ENCODE peak calls at places on chromosomes 1 and 21, in ten cellular contexts. E is AG09309, F is ascending aorta, B is WERI-Rb-1, O is dorsolateral prefrontal cortex, L is left ventricle myocardium inferior, J is psoas muscle, U is stomach, C is heart left ventricle, Z is fibroblast of mammary gland. M is an unnamed sample.
A peak's percentile ranks its signal among the peaks of the same experiment; 100 is the strongest.

GRCh38 chr1:58874757-58875755 is 91.2 kb upstream of the JUN start:
- DNase-seq in E (no peak), F (no peak), B (no peak), O (peak; percentile 41), L (peak; percentile 35), J (peak; percentile 45), U (peak; percentile 74), C (peak; percentile 71), Z (peak; percentile 31), M (no peak)

GRCh38 chr1:11611928-11612327 is 42.3 kb downstream of the FBXO2 start:
- DNase-seq in E (no peak), F (no peak), B (no peak), O (no peak), L (no peak), J (no peak), U (no peak), C (no peak), Z (no peak), M (no peak)

GRCh38 chr21:38136201-38136600 is 120.6 kb upstream of the KCNJ15 start:
- DNase-seq in E (no peak), F (no peak), B (no peak), O (no peak), L (no peak), J (no peak), U (no peak), C (no peak), Z (peak; percentile 20), M (no peak)

GRCh38 chr1:75423616-75424015 is 187.3 kb downstream of the SLC44A5 start:
- DNase-seq in E (no peak), F (no peak), B (no peak), O (no peak), L (no peak), J (no peak), U (no peak), C (no peak), Z (no peak), M (no peak)

GRCh38 chr21:45135122-45135521 is 60.7 kb downstream of the ADARB1 start:
- DNase-seq in E (no peak), F (no peak), B (no peak), O (no peak), L (no peak), J (peak; percentile 61), U (no peak), C (no peak), Z (no peak), M (no peak)

GRCh38 chr1:114026797-114027196 is 47.5 kb downstream of the OLFML3 start:
- DNase-seq in E (no peak), F (no peak), B (no peak), O (no peak), L (no peak), J (no peak), U (no peak), C (no peak), Z (no peak), M (no peak)

GRCh38 chr1:15825800-15826199 is 18.4 kb upstream of the UQCRHL start:
- DNase-seq in E (no peak), F (no peak), B (no peak), O (no peak), L (no peak), J (no peak), U (no peak), C (no peak), Z (no peak), M (no peak)

GRCh38 chr21:32388306-32388705 is 4.5 kb downstream of the URB1 start:
- DNase-seq in E (no peak), F (no peak), B (no peak), O (no peak), L (no peak), J (no peak), U (no peak), C (no peak), Z (no peak), M (no peak)

GRCh38 chr1:33140153-33141149 is 41.4 kb downstream of the TRIM62 start:
- DNase-seq in E (no peak), F (no peak), B (peak; percentile 60), O (no peak), L (no peak), J (no peak), U (no peak), C (no peak), Z (peak; percentile 25), M (no peak)

GRCh38 chr1:53578358-53578757 is 119.2 kb downstream of the DMRTB1 start:
- DNase-seq in E (no peak), F (no peak), B (peak; percentile 1), O (no peak), L (no peak), J (no peak), U (no peak), C (no peak), Z (no peak), M (no peak)

GRCh38 chr1:169711469-169712308 is at the start of gene SELL:
- DNase-seq in E (peak; percentile 20), F (peak; percentile 76), B (peak; percentile 52), O (no peak), L (peak; percentile 18), J (peak; percentile 15), U (peak; percentile 69), C (peak; percentile 52), Z (peak; percentile 80), M (peak; percentile 91)

GRCh38 chr1:157959750-157960149 is 33.7 kb upstream of the KIRREL1 start:
- DNase-seq in E (no peak), F (no peak), B (no peak), O (no peak), L (no peak), J (no peak), U (no peak), C (no peak), Z (no peak), M (no peak)

GRCh38 chr1:157955860-157956259 is 37.6 kb upstream of the KIRREL1 start:
- DNase-seq in E (no peak), F (no peak), B (no peak), O (no peak), L (no peak), J (no peak), U (no peak), C (no peak), Z (no peak), M (no peak)

GRCh38 chr1:157960773-157961172 is 32.7 kb upstream of the KIRREL1 start:
- DNase-seq in E (no peak), F (no peak), B (no peak), O (no peak), L (no peak), J (no peak), U (no peak), C (no peak), Z (no peak), M (no peak)

GRCh38 chr1:157956754-157957153 is 36.7 kb upstream of the KIRREL1 start:
- DNase-seq in E (no peak), F (no peak), B (no peak), O (no peak), L (no peak), J (no peak), U (no peak), C (no peak), Z (no peak), M (no peak)

GRCh38 chr1:157958280-157958679 is 35.2 kb upstream of the KIRREL1 start:
- DNase-seq in E (no peak), F (no peak), B (no peak), O (no peak), L (no peak), J (no peak), U (no peak), C (no peak), Z (no peak), M (no peak)
- TF ChIP-seq CTCF in E (no peak), F (no peak), B (no peak), O (no peak), L (no peak), J (no peak), U (no peak), C (no peak), Z (no peak), M (no peak)

DNA sequence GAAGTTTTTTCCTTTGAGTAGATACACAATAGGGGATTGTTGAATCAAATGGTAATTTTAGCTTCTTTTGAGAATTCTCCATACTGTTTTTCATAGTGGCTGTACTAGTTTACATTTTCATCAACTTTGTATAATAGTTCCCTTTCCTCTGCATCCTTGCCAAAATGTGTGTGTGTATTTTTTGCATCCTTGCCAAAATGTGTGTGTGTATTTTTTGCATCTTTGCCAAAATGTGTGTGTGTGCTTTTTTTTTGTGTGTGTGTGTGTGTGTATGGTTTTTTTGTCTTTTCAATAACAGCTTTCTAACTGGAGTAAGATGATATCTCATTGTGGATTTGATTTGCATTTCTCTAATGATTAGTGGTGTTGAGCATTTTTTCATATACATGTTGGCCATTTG is 105.4 kb downstream of the ATP6V1G3 start:
- DNase-seq in E (no peak), F (no peak), B (no peak), O (no peak), L (no peak), J (no peak), U (no peak), C (no peak), Z (no peak), M (no peak)
- H3K4me3 ChIP-seq in E (no peak overlapping the region), F (no peak overlapping the region), B (no peak overlapping the region), O (no peak overlapping the region), L (no peak overlapping the region), J (no peak overlapping the region), U (no peak overlapping the region), C (no peak overlapping the region), Z (no peak overlapping the region), M (no peak overlapping the region)

DNA sequence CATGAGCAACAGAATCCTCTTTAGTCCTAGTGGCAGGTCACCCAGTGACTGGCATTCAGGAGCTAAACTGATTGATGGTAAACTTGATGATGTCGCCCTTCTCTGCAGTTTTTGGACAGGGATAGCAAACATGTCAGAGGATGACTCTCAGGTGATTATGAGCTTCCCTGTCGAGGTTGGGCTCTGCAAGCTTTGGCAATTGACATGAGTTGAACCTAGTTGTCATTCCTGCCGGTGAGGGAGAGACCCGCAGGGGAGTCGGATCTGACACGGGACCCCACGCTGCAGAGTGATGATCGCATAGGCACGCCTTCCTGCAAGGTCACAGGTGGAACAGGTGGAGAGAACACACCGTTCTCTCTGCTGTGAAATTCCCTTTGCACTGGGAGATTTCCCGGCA is 438.0 kb upstream of the VAMP3 start:
- DNase-seq in E (no peak), F (no peak), B (no peak), O (no peak), L (no peak), J (no peak), U (no peak), C (no peak), Z (no peak), M (no peak)
- TF ChIP-seq CTCF in E (no peak), F (no peak), B (no peak), O (no peak), L (no peak), J (no peak), U (no peak), C (no peak), Z (no peak), M (no peak)

DNA sequence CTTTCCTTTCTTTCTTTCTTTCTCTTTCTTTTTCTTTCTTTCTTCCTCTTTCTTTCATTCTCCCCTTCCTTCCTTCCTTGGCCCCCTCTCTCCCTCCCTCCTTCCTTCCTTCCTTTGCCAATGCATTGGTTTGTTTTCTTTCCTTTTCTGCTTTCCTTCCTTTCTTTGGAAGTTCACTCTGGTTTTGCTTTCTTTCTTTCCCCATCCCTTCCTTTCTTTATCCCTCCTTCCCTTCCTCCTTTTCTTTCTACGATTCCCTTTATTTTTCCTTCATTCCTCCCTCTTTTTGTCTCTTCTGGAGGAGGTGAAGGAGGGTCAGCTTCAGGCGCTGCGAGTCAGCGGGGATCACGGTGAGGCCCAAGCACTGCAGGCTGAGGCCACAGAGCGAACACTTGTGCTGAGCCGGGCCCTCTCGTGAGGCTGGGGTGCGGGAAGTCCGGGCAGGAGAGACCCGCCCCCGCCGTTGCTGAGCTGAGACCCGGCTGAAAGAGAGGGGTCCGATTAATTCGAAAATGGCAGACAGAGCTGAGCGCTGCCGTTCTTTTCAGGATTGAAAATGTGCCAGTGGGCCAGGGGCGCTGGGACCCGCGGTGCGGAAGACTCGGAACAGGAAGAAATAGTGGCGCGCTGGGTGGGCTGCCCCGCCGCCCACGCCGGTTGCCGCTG is 1.5 kb downstream of the SIM2 start:
- DNase-seq in E (no peak), F (no peak), B (no peak), O (no peak), L (no peak), J (no peak), U (no peak), C (no peak), Z (no peak), M (no peak)
- H3K4me3 ChIP-seq in E (no peak overlapping the region), F (peak overlapping the region; percentile 37), B (no peak overlapping the region), O (peak overlapping the region; percentile 57), L (peak overlapping the region; percentile 69), J (peak overlapping the region; percentile 72), U (peak overlapping the region; percentile 54), C (peak overlapping the region; percentile 23), Z (no peak overlapping the region), M (no peak overlapping the region)